ENCODE peak calls at places on chromosomes 3 and 15, in four cellular contexts. S is PC-9, Y is AG10803, B is psoas muscle. F is an unnamed sample.

GRCh38 chr3:61521229-61521628 is 40.1 kb upstream of the PTPRG start:
- DNase-seq in S (no peak), Y (no peak), B (no peak), F (no peak)

GRCh38 chr15:87348746-87349145 is 907.8 kb downstream of the NTRK3 start:
- DNase-seq in S (no peak), Y (no peak), B (no peak), F (no peak)

GRCh38 chr15:58931985-58932384 is 1.5 kb downstream of the SLTM start:
- DNase-seq in S (peak; percentile 40), Y (peak; percentile 70), B (no peak), F (peak; percentile 77)

GRCh38 chr15:28107111-28107893 is 8.2 kb upstream of the OCA2 start:
- DNase-seq in S (no peak), Y (no peak), B (no peak), F (no peak)

GRCh38 chr3:177195941-177196472 is 1.3 kb downstream of the TBL1XR1 start:
- DNase-seq in S (no peak), Y (peak; percentile 9), B (no peak), F (no peak)

GRCh38 chr3:51391566-51392300 is 648 bp downstream of the RBM15B start:
- DNase-seq in S (peak; percentile 31), Y (peak; percentile 45), B (peak; percentile 65), F (no peak)

GRCh38 chr3:186930639-186931486 is 537 bp downstream of the ST6GAL1 start:
- DNase-seq in S (peak; percentile 65), Y (peak; percentile 12), B (peak; percentile 82), F (peak; percentile 8)

GRCh38 chr3:164401923-164402322 is 676.4 kb downstream of the SI start:
- DNase-seq in S (no peak), Y (no peak), B (no peak), F (no peak)

GRCh38 chr15:49875392-49875791 is 243.6 kb downstream of the ATP8B4 start:
- DNase-seq in S (no peak), Y (no peak), B (no peak), F (no peak)

GRCh38 chr15:49877117-49877860 is 241.7 kb downstream of the ATP8B4 start:
- DNase-seq in S (no peak), Y (peak; percentile 95), B (no peak), F (no peak)

GRCh38 chr15:49881433-49881832 is 237.6 kb downstream of the ATP8B4 start:
- DNase-seq in S (no peak), Y (no peak), B (no peak), F (no peak)

GRCh38 chr15:49877871-49878511 is 241.0 kb downstream of the ATP8B4 start:
- DNase-seq in S (no peak), Y (peak; percentile 98), B (no peak), F (no peak)

DNA sequence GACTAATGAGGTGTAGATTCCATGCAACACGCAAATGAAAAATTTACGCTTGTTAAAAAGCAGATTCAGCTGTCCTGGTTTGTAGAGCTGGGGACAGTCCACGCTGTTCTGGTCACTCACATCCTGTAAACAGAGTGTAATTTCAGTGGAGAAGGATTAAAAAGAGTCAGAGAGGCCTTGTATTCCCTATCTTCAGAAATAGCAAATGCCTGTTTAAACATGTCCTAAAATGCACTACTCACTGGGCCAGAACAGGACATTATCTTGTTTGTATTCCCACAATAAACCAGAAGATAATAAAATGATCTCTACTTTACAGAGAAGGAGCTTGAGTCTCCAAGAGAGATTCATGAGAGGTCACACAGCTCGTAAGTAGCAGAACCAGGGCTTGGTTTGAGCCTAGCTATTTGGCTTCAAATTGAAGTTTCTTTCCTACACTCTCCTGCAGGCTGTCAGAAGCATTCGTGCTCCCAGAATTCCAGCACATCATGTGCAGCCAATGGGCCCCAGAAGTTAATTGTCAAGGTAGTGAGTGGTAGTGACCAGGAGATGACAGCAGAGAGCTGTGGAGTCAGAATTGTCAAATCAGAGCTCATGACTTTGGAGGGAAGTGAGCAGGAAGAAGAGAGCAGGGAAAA is 242.5 kb downstream of the ATP8B4 start:
- DNase-seq in S (no peak), Y (no peak), B (no peak), F (peak; percentile 64)
- TF ChIP-seq CTCF in S (no peak), Y (peak; percentile 37), B (no peak), F (peak; percentile 48)

GRCh38 chr15:77543159-77543882 is 89.4 kb downstream of the LINGO1 start:
- DNase-seq in S (peak; percentile 68), Y (peak; percentile 84), B (peak; percentile 93), F (peak; percentile 51)
- H3K4me3 ChIP-seq in S (peak overlapping the region; percentile 54), Y (peak overlapping the region; percentile 57), B (peak overlapping the region; percentile 66), F (no peak overlapping the region)

GRCh38 chr3:122356402-122356801 is 26.6 kb downstream of the MIX23 start:
- DNase-seq in S (peak; percentile 49), Y (peak; percentile 12), B (no peak), F (peak; percentile 56)
- TF ChIP-seq CTCF in S (peak; percentile 67), Y (peak; percentile 42), B (peak; percentile 22), F (peak; percentile 88)

GRCh38 chr3:114863848-114864247 is 283.2 kb downstream of the ZBTB20 start:
- DNase-seq in S (no peak), Y (no peak), B (no peak), F (no peak)
- H3K4me3 ChIP-seq in S (no peak overlapping the region), Y (no peak overlapping the region), B (peak overlapping the region; percentile 41), F (no peak overlapping the region)

DNA sequence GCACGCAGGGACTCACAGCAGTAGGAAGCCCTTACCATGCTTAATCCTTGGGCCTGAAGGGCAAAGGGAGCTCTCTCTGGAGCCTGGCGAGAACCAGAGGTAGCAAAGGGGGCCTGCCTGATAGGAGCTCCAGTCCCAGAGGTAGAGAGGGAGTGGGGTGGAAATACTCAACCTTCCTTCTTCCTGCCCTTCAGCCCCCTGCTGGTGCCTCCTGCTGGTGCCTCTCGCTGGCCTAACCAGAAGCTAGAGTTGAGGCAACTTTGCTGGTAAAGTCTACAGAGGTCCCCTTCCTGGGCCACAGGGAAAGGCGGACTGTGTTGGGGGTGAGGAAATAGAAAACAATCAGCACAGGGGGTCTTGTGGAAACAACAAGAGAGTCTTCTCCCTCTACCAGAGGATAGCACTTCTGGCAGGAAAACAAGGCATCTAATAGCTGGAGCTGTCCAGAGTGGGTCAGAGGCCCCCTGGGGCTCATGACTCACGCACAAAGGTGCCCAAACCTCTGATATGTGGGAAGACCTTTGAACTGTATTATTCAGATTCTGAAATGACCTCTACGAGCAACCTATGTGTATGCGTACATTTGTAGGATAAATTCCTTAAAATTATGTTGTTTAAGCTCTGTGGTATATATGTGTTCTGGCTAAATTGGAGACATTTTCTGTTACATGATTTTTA is 133.8 kb downstream of the LRRC28 start:
- DNase-seq in S (no peak), Y (no peak), B (no peak), F (no peak)
- TF ChIP-seq CTCF in S (no peak), Y (no peak), B (no peak), F (no peak)

GRCh38 chr3:62872318-62872717 is 2.9 kb downstream of the CADPS start:
- DNase-seq in S (no peak), Y (no peak), B (no peak), F (no peak)

GRCh38 chr3:62873672-62874397 is 1.4 kb downstream of the CADPS start:
- DNase-seq in S (no peak), Y (peak; percentile 13), B (peak; percentile 46), F (no peak)

GRCh38 chr3:62876064-62876463 is 848 bp upstream of the CADPS start:
- DNase-seq in S (no peak), Y (peak; percentile 32), B (peak; percentile 49), F (peak; percentile 8)

GRCh38 chr3:62875103-62876002 is at the start of gene CADPS:
- DNase-seq in S (no peak), Y (peak; percentile 29), B (no peak), F (no peak)

GRCh38 chr3:62874398-62875102 is 666 bp downstream of the CADPS start:
- DNase-seq in S (no peak), Y (no peak), B (no peak), F (no peak)
- H3K4me3 ChIP-seq in S (no peak overlapping the region), Y (peak overlapping the region; percentile 55), B (peak overlapping the region; percentile 55), F (no peak overlapping the region)

GRCh38 chr15:98382139-98382538 is 266.2 kb upstream of the IGF1R start:
- DNase-seq in S (no peak), Y (no peak), B (no peak), F (no peak)
- TF ChIP-seq CTCF in S (no peak), Y (no peak), B (no peak), F (no peak)

GRCh38 chr3:78801923-78802587 is 965.7 kb downstream of the ROBO1 start:
- DNase-seq in S (no peak), Y (no peak), B (no peak), F (no peak)
- H3K4me3 ChIP-seq in S (no peak overlapping the region), Y (no peak overlapping the region), B (no peak overlapping the region), F (no peak overlapping the region)

GRCh38 chr3:100399341-100400071 is 1.4 kb downstream of the TOMM70 start:
- DNase-seq in S (no peak), Y (no peak), B (no peak), F (no peak)

GRCh38 chr3:100396967-100397366 is 3.9 kb downstream of the TOMM70 start:
- DNase-seq in S (no peak), Y (no peak), B (no peak), F (no peak)

GRCh38 chr3:100400782-100401673 is at the start of the genes LNP1 and TOMM70:
- DNase-seq in S (peak; percentile 97), Y (peak; percentile 95), B (peak; percentile 98), F (peak; percentile 93)

GRCh38 chr3:100400424-100400781 is 486 bp downstream of the TOMM70 start:
- DNase-seq in S (no peak), Y (no peak), B (peak; percentile 61), F (no peak)

GRCh38 chr3:100395674-100396073 is 5.2 kb downstream of the TOMM70 start:
- DNase-seq in S (no peak), Y (no peak), B (no peak), F (no peak)
- TF ChIP-seq CTCF in S (no peak), Y (no peak), B (no peak), F (no peak)

GRCh38 chr15:51093865-51094605 is 671 bp downstream of the TNFAIP8L3 start:
- DNase-seq in S (no peak), Y (peak; percentile 32), B (peak; percentile 58), F (no peak)

GRCh38 chr15:51094606-51095569 is at the start of gene TNFAIP8L3:
- DNase-seq in S (no peak), Y (no peak), B (peak; percentile 50), F (no peak)

GRCh38 chr15:51097553-51098330 is 3.0 kb upstream of the TNFAIP8L3 start:
- DNase-seq in S (no peak), Y (peak; percentile 47), B (no peak), F (no peak)

GRCh38 chr15:51096976-51097375 is 2.3 kb upstream of the TNFAIP8L3 start:
- DNase-seq in S (no peak), Y (no peak), B (no peak), F (no peak)

GRCh38 chr15:51095681-51096331 is 1.1 kb upstream of the TNFAIP8L3 start:
- DNase-seq in S (no peak), Y (no peak), B (no peak), F (no peak)
- H3K4me3 ChIP-seq in S (no peak overlapping the region), Y (no peak overlapping the region), B (no peak overlapping the region), F (no peak overlapping the region)